ENCODE peak calls at places on chromosomes 5 and 9, in six cellular contexts. T is HepG2, X is HCT116, C is GM12878, M is SK-N-SH, Y is H1. Q is an unnamed sample.

GRCh38 chr9:108953983-108954574 is 19.9 kb downstream of the ABITRAM start:
- DNase-seq in T (peak), X (peak), C (no peak), M (peak), Y (no peak), Q (peak)

GRCh38 chr5:96538831-96539250 is 105.8 kb upstream of the PCSK1 start:
- DNase-seq in T (no peak), X (no peak), C (no peak), M (no peak), Y (no peak), Q (no peak)

GRCh38 chr9:38024036-38024681 is 44.9 kb downstream of the SHB start:
- DNase-seq in T (peak), X (no peak), C (no peak), M (no peak), Y (no peak), Q (no peak)

GRCh38 chr9:131676431-131676972 is 63.4 kb downstream of the RAPGEF1 start:
- DNase-seq in T (no peak), X (no peak), C (peak), M (no peak), Y (no peak), Q (no peak)

GRCh38 chr5:102531506-102531905 is 32.7 kb upstream of the SLCO6A1 start:
- DNase-seq in T (peak), X (no peak), C (no peak), M (no peak), Y (no peak), Q (no peak)

GRCh38 chr9:131814714-131815113 is 74.8 kb upstream of the RAPGEF1 start:
- DNase-seq in T (no peak), X (no peak), C (no peak), M (no peak), Y (no peak), Q (no peak)

GRCh38 chr9:130698514-130698913 is 4.9 kb downstream of the EXOSC2 start:
- DNase-seq in T (peak), X (no peak), C (no peak), M (no peak), Y (no peak), Q (no peak)

GRCh38 chr5:88536146-88536545 is 267.5 kb upstream of the TMEM161B start:
- DNase-seq in T (no peak), X (no peak), C (no peak), M (no peak), Y (no peak), Q (no peak)

GRCh38 chr5:94254214-94254613 is 364.2 kb downstream of the KIAA0825 start:
- DNase-seq in T (no peak), X (no peak), C (no peak), M (no peak), Y (no peak), Q (no peak)

GRCh38 chr5:159174511-159175168 is 34.7 kb downstream of the RNF145 start:
- DNase-seq in T (no peak), X (no peak), C (no peak), M (no peak), Y (no peak), Q (no peak)

GRCh38 chr5:178280631-178281030 is 48.0 kb upstream of the PHYKPL start:
- DNase-seq in T (no peak), X (no peak), C (no peak), M (peak), Y (no peak), Q (no peak)

GRCh38 chr5:114055810-114056476 is 305.9 kb upstream of the KCNN2 start:
- DNase-seq in T (no peak), X (no peak), C (no peak), M (peak), Y (no peak), Q (no peak)

GRCh38 chr5:79689541-79690466 is at the start of gene CMYA5:
- DNase-seq in T (no peak), X (no peak), C (no peak), M (no peak), Y (no peak), Q (no peak)

GRCh38 chr9:99181621-99182020 is 40.1 kb downstream of the ALG2 start:
- DNase-seq in T (no peak), X (no peak), C (peak), M (no peak), Y (no peak), Q (no peak)

GRCh38 chr5:39024884-39025283 is 49.3 kb downstream of the RICTOR start:
- DNase-seq in T (no peak), X (no peak), C (no peak), M (no peak), Y (no peak), Q (no peak)

GRCh38 chr9:117828466-117828865 is 124.3 kb downstream of the TLR4 start:
- DNase-seq in T (no peak), X (no peak), C (no peak), M (no peak), Y (no peak), Q (no peak)

GRCh38 chr9:133990366-133991210 is 1.5 kb downstream of the VAV2 start:
- DNase-seq in T (peak), X (peak), C (no peak), M (peak), Y (no peak), Q (no peak)

GRCh38 chr9:99222416-99223280 is 566 bp downstream of the SEC61B start:
- DNase-seq in T (no peak), X (no peak), C (no peak), M (no peak), Y (no peak), Q (no peak)

GRCh38 chr5:82105457-82105856 is 133.6 kb downstream of the ATG10 start:
- DNase-seq in T (no peak), X (no peak), C (no peak), M (no peak), Y (no peak), Q (no peak)

GRCh38 chr9:113274474-113275146 is 762 bp downstream of the CDC26 start:
- DNase-seq in T (peak), X (peak), C (peak), M (peak), Y (no peak), Q (peak)

GRCh38 chr9:38233796-38234355 is 158.6 kb upstream of the ALDH1B1 start:
- DNase-seq in T (no peak), X (no peak), C (no peak), M (no peak), Y (no peak), Q (no peak)

DNA sequence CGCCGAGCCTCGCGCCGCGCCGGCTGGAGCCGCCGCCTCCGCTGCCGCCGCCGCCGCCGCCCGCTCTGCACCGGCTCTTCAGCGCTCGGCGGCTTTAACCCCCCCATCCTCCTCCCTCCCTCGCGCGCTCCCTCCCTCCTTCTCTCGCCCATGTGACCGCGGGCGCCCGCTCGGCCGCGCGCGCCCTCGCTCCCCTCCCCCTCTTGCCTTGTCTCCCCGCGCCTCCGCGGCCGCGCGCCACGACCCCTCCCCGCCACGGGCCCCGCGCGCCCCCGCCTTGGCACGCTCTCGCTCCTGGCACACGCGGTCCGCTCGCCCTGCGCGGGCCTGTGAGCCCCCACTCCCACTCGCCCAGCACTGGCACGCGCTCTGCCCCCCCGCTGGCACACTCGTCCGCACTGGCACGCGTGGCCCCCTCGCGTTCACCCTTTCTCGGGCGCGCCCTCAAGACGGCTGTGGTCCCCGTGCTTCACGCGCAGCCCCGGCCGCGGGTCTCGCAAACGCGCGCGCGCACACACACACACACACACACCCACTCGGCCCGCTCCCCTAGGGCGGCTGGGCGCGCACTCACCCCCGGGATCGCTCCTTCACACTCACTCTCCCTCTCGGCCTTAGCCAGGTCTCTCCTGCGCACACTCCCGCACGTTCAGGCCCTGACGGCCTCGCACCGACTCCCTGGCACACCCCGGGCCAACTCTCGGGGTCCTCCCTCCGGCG is at the start of gene CNTFR:
- DNase-seq in T (no peak), X (no peak), C (no peak), M (peak), Y (no peak), Q (no peak)
- H3K9ac ChIP-seq in T (no peak), X (no peak), C (no peak), M (no peak), Y (no peak), Q (peak)

DNA sequence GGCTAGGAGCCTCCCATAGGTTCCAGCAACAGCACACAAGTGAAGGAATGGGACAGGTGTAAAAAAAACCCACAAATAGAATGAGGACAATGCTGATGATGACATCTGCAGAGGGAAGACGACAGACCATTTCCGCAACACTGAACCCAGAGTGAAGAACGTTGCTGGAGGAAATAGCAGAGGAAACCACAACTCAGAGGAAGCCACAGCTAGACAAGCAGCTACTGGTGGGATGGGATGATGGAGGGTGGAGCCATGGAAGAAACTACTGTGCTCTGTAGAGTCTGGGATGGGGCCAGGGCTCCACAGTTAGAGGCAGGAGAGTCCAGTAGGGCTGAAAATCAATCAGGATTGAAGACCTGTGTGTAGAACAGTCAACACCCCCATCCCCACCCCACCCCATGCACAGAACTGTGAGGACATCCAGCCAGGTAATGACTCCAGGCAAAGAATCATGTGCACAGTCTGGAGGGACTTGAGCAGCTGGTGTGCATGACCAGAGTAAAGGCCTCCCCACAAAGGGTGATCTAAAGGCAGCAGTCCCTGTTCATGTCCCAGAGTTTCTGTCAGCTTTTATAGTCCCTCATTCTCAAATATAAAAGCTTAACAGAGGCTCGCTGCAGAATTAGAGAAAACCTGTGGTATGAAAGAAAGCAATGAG is 65.2 kb upstream of the SPIN1 start:
- DNase-seq in T (no peak), X (no peak), C (no peak), M (no peak), Y (no peak), Q (no peak)
- TF ChIP-seq YY1 in T (no peak), X (no peak), C (no peak), M (no peak), Y (no peak), Q (no peak)

GRCh38 chr5:170633235-170634041 is 129.6 kb downstream of the KCNIP1 start:
- DNase-seq in T (peak), X (peak), C (peak), M (peak), Y (no peak), Q (no peak)
- H3K9ac ChIP-seq in T (no peak), X (peak), C (no peak), M (peak), Y (no peak), Q (peak)

GRCh38 chr9:95171596-95171995 is 145.9 kb downstream of the FANCC start:
- DNase-seq in T (no peak), X (no peak), C (no peak), M (no peak), Y (no peak), Q (no peak)
- TF ChIP-seq YY1 in T (no peak), X (no peak), C (no peak), M (no peak), Y (no peak), Q (no peak)

DNA sequence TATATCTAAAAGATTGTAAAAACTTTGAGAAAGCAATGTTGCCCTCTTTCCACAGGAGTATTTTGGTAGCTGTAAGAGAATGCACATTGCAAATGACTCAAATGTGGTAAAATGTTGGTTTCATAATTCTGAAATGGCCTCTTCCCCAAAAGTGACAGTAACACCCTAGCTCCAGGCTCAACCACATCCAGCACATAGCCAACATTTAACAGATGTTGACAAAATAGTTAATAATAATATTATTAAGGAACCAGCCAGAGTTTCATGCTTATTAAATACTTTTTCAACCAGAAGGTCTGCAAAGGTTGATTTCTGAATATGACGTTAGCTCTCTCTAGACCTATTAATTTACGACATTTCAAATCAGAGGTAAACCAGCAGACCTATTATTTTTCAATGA is 1.3 kb downstream of the ANXA1 start:
- DNase-seq in T (no peak), X (no peak), C (peak), M (no peak), Y (no peak), Q (no peak)
- H3K9ac ChIP-seq in T (no peak), X (peak), C (no peak), M (peak), Y (no peak), Q (no peak)

GRCh38 chr5:68067353-68067752 is 148.2 kb upstream of the PIK3R1 start:
- DNase-seq in T (no peak), X (no peak), C (no peak), M (no peak), Y (no peak), Q (no peak)
- TF ChIP-seq YY1 in T (no peak), X (no peak), C (no peak), M (no peak), Y (no peak), Q (no peak)

GRCh38 chr5:120466337-120467006 is 2.4 kb downstream of the PRR16 start:
- DNase-seq in T (no peak), X (no peak), C (no peak), M (no peak), Y (no peak), Q (no peak)

GRCh38 chr5:120463026-120463770 is 902 bp upstream of the PRR16 start:
- DNase-seq in T (no peak), X (no peak), C (no peak), M (no peak), Y (no peak), Q (no peak)

GRCh38 chr5:120464627-120465280 is 654 bp downstream of the PRR16 start:
- DNase-seq in T (no peak), X (no peak), C (no peak), M (peak), Y (no peak), Q (no peak)

GRCh38 chr5:120465281-120465961 is 1.3 kb downstream of the PRR16 start:
- DNase-seq in T (no peak), X (no peak), C (no peak), M (peak), Y (no peak), Q (no peak)

DNA sequence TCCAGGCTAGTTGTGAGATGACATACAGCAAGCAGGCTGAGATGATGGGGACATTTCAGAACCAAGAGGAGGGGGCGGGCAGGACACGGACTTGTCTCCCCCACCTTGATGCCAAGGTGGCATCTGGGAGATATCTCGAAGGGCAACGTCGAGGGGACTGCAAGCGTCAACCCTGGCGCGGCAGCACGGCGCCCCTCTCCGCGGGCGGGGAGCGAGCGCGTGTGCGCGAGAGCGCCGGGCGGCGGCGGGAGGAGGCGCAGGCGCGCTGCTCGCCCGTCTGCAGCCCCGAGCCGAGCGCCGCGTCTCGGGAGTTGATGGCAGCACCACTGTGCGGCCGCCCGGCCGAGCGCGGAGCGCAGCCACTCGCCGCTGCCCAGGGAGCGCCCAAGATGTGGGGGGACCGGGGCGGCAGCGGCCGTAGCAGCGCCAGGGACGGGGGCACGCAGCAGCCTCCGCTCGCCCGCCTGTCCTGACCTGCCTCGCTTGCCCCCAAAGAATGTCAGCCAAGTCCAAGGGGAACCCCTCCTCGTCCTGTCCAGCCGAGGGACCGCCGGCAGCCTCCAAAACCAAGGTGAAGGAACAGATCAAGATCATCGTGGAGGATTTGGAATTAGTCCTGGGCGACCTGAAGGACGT is at the start of gene PRR16:
- DNase-seq in T (no peak), X (no peak), C (no peak), M (peak), Y (peak), Q (no peak)
- H3K9ac ChIP-seq in T (no peak), X (peak), C (no peak), M (peak), Y (no peak), Q (peak)